ENCODE peak calls at places on chromosomes 4 and X, in six cellular contexts. One of them, this sample, is unnamed.

GRCh38 chrX:124362072-124362471 is 15.7 kb downstream of the SH2D1A start:
- DNase-seq in epithelial cell of esophagus: no peak
- DNase-seq in right atrium auricular region: no peak
- DNase-seq in myocyte: no peak
- DNase-seq in stimulated activated CD4-positive, alpha-beta T cell treated with anti-CD3 and anti-CD28 coated beads, Interleukin-2, amount 100 ng/mL, for 48 hours: no peak
- DNase-seq in NCI-H1105: no peak
- DNase-seq in this sample: peak

GRCh38 chr4:122017296-122017695 is 65.4 kb upstream of the TRPC3 start:
- DNase-seq in stimulated activated CD4-positive, alpha-beta T cell treated with anti-CD3 and anti-CD28 coated beads, Interleukin-2, amount 100 ng/mL, for 48 hours: no peak
- DNase-seq in NCI-H1105: no peak
- DNase-seq in myocyte: peak
- DNase-seq in epithelial cell of esophagus: no peak
- DNase-seq in right atrium auricular region: no peak
- DNase-seq in this sample: no peak

GRCh38 chrX:120790118-120790517 is 85.5 kb downstream of the CT47B1 start:
- DNase-seq in myocyte: peak
- DNase-seq in stimulated activated CD4-positive, alpha-beta T cell treated with anti-CD3 and anti-CD28 coated beads, Interleukin-2, amount 100 ng/mL, for 48 hours: no peak
- DNase-seq in epithelial cell of esophagus: peak
- DNase-seq in NCI-H1105: peak
- DNase-seq in right atrium auricular region: no peak
- DNase-seq in this sample: peak

GRCh38 chrX:54482839-54483593 is 13.0 kb downstream of the FGD1 start:
- DNase-seq in right atrium auricular region: no peak
- DNase-seq in epithelial cell of esophagus: no peak
- DNase-seq in myocyte: peak
- DNase-seq in stimulated activated CD4-positive, alpha-beta T cell treated with anti-CD3 and anti-CD28 coated beads, Interleukin-2, amount 100 ng/mL, for 48 hours: no peak
- DNase-seq in NCI-H1105: no peak
- DNase-seq in this sample: no peak

GRCh38 chrX:155949098-155949497 is 48.4 kb upstream of the IL9R start:
- DNase-seq in stimulated activated CD4-positive, alpha-beta T cell treated with anti-CD3 and anti-CD28 coated beads, Interleukin-2, amount 100 ng/mL, for 48 hours: no peak
- DNase-seq in right atrium auricular region: no peak
- DNase-seq in NCI-H1105: no peak
- DNase-seq in myocyte: no peak
- DNase-seq in epithelial cell of esophagus: peak
- DNase-seq in this sample: no peak

GRCh38 chrX:31590581-31591113 is 518.8 kb upstream of the FTHL17 start:
- DNase-seq in myocyte: peak
- DNase-seq in NCI-H1105: no peak
- DNase-seq in stimulated activated CD4-positive, alpha-beta T cell treated with anti-CD3 and anti-CD28 coated beads, Interleukin-2, amount 100 ng/mL, for 48 hours: no peak
- DNase-seq in right atrium auricular region: no peak
- DNase-seq in epithelial cell of esophagus: peak
- DNase-seq in this sample: no peak

GRCh38 chr4:7312691-7313090 is 120.4 kb downstream of the SORCS2 start:
- DNase-seq in NCI-H1105: no peak
- DNase-seq in stimulated activated CD4-positive, alpha-beta T cell treated with anti-CD3 and anti-CD28 coated beads, Interleukin-2, amount 100 ng/mL, for 48 hours: no peak
- DNase-seq in right atrium auricular region: no peak
- DNase-seq in myocyte: no peak
- DNase-seq in epithelial cell of esophagus: no peak
- DNase-seq in this sample: no peak

GRCh38 chr4:110516106-110516922 is 40.4 kb downstream of the ENPEP start:
- DNase-seq in stimulated activated CD4-positive, alpha-beta T cell treated with anti-CD3 and anti-CD28 coated beads, Interleukin-2, amount 100 ng/mL, for 48 hours: peak
- DNase-seq in epithelial cell of esophagus: peak
- DNase-seq in right atrium auricular region: peak
- DNase-seq in NCI-H1105: peak
- DNase-seq in myocyte: peak
- DNase-seq in this sample: peak

GRCh38 chrX:131617182-131617581 is 73.3 kb downstream of the OR13H1 start:
- DNase-seq in myocyte: peak
- DNase-seq in right atrium auricular region: no peak
- DNase-seq in NCI-H1105: no peak
- DNase-seq in stimulated activated CD4-positive, alpha-beta T cell treated with anti-CD3 and anti-CD28 coated beads, Interleukin-2, amount 100 ng/mL, for 48 hours: no peak
- DNase-seq in epithelial cell of esophagus: peak
- DNase-seq in this sample: no peak

GRCh38 chrX:154296731-154297130 is 1.1 kb downstream of the TKTL1 start:
- DNase-seq in epithelial cell of esophagus: no peak
- DNase-seq in right atrium auricular region: no peak
- DNase-seq in myocyte: no peak
- DNase-seq in NCI-H1105: no peak
- DNase-seq in stimulated activated CD4-positive, alpha-beta T cell treated with anti-CD3 and anti-CD28 coated beads, Interleukin-2, amount 100 ng/mL, for 48 hours: no peak
- DNase-seq in this sample: no peak

GRCh38 chr4:167966161-167966560 is 126.2 kb upstream of the ANXA10 start:
- DNase-seq in right atrium auricular region: no peak
- DNase-seq in stimulated activated CD4-positive, alpha-beta T cell treated with anti-CD3 and anti-CD28 coated beads, Interleukin-2, amount 100 ng/mL, for 48 hours: no peak
- DNase-seq in myocyte: no peak
- DNase-seq in NCI-H1105: no peak
- DNase-seq in epithelial cell of esophagus: peak
- DNase-seq in this sample: no peak

GRCh38 chrX:109134777-109135176 is 347.1 kb downstream of the GUCY2F start:
- DNase-seq in epithelial cell of esophagus: no peak
- DNase-seq in myocyte: no peak
- DNase-seq in stimulated activated CD4-positive, alpha-beta T cell treated with anti-CD3 and anti-CD28 coated beads, Interleukin-2, amount 100 ng/mL, for 48 hours: no peak
- DNase-seq in NCI-H1105: no peak
- DNase-seq in right atrium auricular region: no peak
- DNase-seq in this sample: no peak

GRCh38 chrX:93673869-93674271 is at the start of gene FAM133A:
- DNase-seq in epithelial cell of esophagus: peak
- DNase-seq in right atrium auricular region: no peak
- DNase-seq in stimulated activated CD4-positive, alpha-beta T cell treated with anti-CD3 and anti-CD28 coated beads, Interleukin-2, amount 100 ng/mL, for 48 hours: no peak
- DNase-seq in NCI-H1105: peak
- DNase-seq in myocyte: no peak
- DNase-seq in this sample: no peak

GRCh38 chr4:55393461-55394320 is 2.1 kb upstream of the TMEM165 start:
- DNase-seq in epithelial cell of esophagus: peak
- DNase-seq in NCI-H1105: no peak
- DNase-seq in right atrium auricular region: no peak
- DNase-seq in myocyte: no peak
- DNase-seq in stimulated activated CD4-positive, alpha-beta T cell treated with anti-CD3 and anti-CD28 coated beads, Interleukin-2, amount 100 ng/mL, for 48 hours: no peak
- DNase-seq in this sample: no peak

GRCh38 chr4:122012735-122013134 is 60.9 kb upstream of the TRPC3 start:
- DNase-seq in NCI-H1105: no peak
- DNase-seq in myocyte: peak
- DNase-seq in right atrium auricular region: no peak
- DNase-seq in stimulated activated CD4-positive, alpha-beta T cell treated with anti-CD3 and anti-CD28 coated beads, Interleukin-2, amount 100 ng/mL, for 48 hours: no peak
- DNase-seq in epithelial cell of esophagus: peak
- DNase-seq in this sample: no peak

GRCh38 chr4:77184018-77184417 is 27.0 kb downstream of the CCNG2 start:
- DNase-seq in right atrium auricular region: no peak
- DNase-seq in epithelial cell of esophagus: no peak
- DNase-seq in myocyte: no peak
- DNase-seq in NCI-H1105: no peak
- DNase-seq in stimulated activated CD4-positive, alpha-beta T cell treated with anti-CD3 and anti-CD28 coated beads, Interleukin-2, amount 100 ng/mL, for 48 hours: no peak
- DNase-seq in this sample: no peak

GRCh38 chr4:146318894-146319293 is 104.6 kb downstream of the REELD1 start:
- DNase-seq in epithelial cell of esophagus: no peak
- DNase-seq in NCI-H1105: no peak
- DNase-seq in stimulated activated CD4-positive, alpha-beta T cell treated with anti-CD3 and anti-CD28 coated beads, Interleukin-2, amount 100 ng/mL, for 48 hours: no peak
- DNase-seq in myocyte: no peak
- DNase-seq in right atrium auricular region: no peak
- DNase-seq in this sample: no peak

GRCh38 chrX:106484233-106484632 is 127.5 kb upstream of the RADX start:
- DNase-seq in stimulated activated CD4-positive, alpha-beta T cell treated with anti-CD3 and anti-CD28 coated beads, Interleukin-2, amount 100 ng/mL, for 48 hours: peak
- DNase-seq in NCI-H1105: no peak
- DNase-seq in myocyte: no peak
- DNase-seq in epithelial cell of esophagus: peak
- DNase-seq in right atrium auricular region: no peak
- DNase-seq in this sample: peak

GRCh38 chr4:185304944-185305690 is 90.6 kb downstream of the LRP2BP start:
- DNase-seq in right atrium auricular region: no peak
- DNase-seq in NCI-H1105: no peak
- DNase-seq in stimulated activated CD4-positive, alpha-beta T cell treated with anti-CD3 and anti-CD28 coated beads, Interleukin-2, amount 100 ng/mL, for 48 hours: peak
- DNase-seq in epithelial cell of esophagus: peak
- DNase-seq in myocyte: peak
- DNase-seq in this sample: peak

GRCh38 chr4:118968006-118968405 is 79.4 kb downstream of the SYNPO2 start:
- DNase-seq in stimulated activated CD4-positive, alpha-beta T cell treated with anti-CD3 and anti-CD28 coated beads, Interleukin-2, amount 100 ng/mL, for 48 hours: no peak
- DNase-seq in right atrium auricular region: peak
- DNase-seq in NCI-H1105: no peak
- DNase-seq in myocyte: peak
- DNase-seq in epithelial cell of esophagus: no peak
- DNase-seq in this sample: peak

GRCh38 chrX:136209016-136209738 is 42.0 kb downstream of the MAP7D3 start:
- DNase-seq in NCI-H1105: no peak
- DNase-seq in stimulated activated CD4-positive, alpha-beta T cell treated with anti-CD3 and anti-CD28 coated beads, Interleukin-2, amount 100 ng/mL, for 48 hours: no peak
- DNase-seq in right atrium auricular region: no peak
- DNase-seq in myocyte: peak
- DNase-seq in epithelial cell of esophagus: peak
- DNase-seq in this sample: peak

GRCh38 chrX:67697452-67697851 is 153.6 kb downstream of the AR start:
- DNase-seq in myocyte: no peak
- DNase-seq in NCI-H1105: no peak
- DNase-seq in stimulated activated CD4-positive, alpha-beta T cell treated with anti-CD3 and anti-CD28 coated beads, Interleukin-2, amount 100 ng/mL, for 48 hours: no peak
- DNase-seq in right atrium auricular region: no peak
- DNase-seq in epithelial cell of esophagus: no peak
- DNase-seq in this sample: no peak